ENCODE peak calls at places on chromosomes 12 and 14, in four cellular contexts. K is colonic mucosa, U is left ventricle myocardium inferior, T is IMR-90. I is an unnamed sample.

GRCh38 chr12:100741084-100741711 is 53.4 kb upstream of the ANO4 start:
- DNase-seq in K (peak), U (no peak), T (peak), I (no peak)

GRCh38 chr14:90455100-90455571 is 58.3 kb downstream of the CALM1 start:
- DNase-seq in K (no peak), U (no peak), T (no peak), I (no peak)

GRCh38 chr12:122090759-122091535 is 12.4 kb downstream of the MLXIP start:
- DNase-seq in K (peak), U (no peak), T (peak), I (no peak)

GRCh38 chr12:13383379-13383778 is 186.9 kb downstream of the EMP1 start:
- DNase-seq in K (peak), U (no peak), T (no peak), I (no peak)

GRCh38 chr12:13278249-13278787 is 81.8 kb downstream of the EMP1 start:
- DNase-seq in K (peak), U (peak), T (peak), I (peak)

GRCh38 chr12:3644103-3644502 is 108.8 kb downstream of the CRACR2A start:
- DNase-seq in K (no peak), U (no peak), T (no peak), I (no peak)

GRCh38 chr14:35122696-35123387 is 490 bp downstream of the PRORP start:
- DNase-seq in K (no peak), U (no peak), T (peak), I (no peak)

GRCh38 chr12:22729898-22730443 is 105.0 kb downstream of the ETNK1 start:
- DNase-seq in K (no peak), U (no peak), T (peak), I (no peak)

GRCh38 chr14:92040431-92041040 is 677 bp upstream of the TRIP11 start:
- DNase-seq in K (peak), U (no peak), T (peak), I (no peak)

GRCh38 chr12:53703746-53704145 is 23.5 kb downstream of the CALCOCO1 start:
- DNase-seq in K (no peak), U (no peak), T (peak), I (no peak)

GRCh38 chr14:79661762-79662161 is 549.5 kb downstream of the DIO2 start:
- DNase-seq in K (no peak), U (no peak), T (peak), I (no peak)

GRCh38 chr12:123634142-123634561 is 523 bp downstream of the GTF2H3 start:
- DNase-seq in K (peak), U (no peak), T (no peak), I (no peak)

GRCh38 chr14:100842799-100843198 is 16.9 kb downstream of the MEG3 start:
- DNase-seq in K (no peak), U (no peak), T (peak), I (no peak)

GRCh38 chr14:34699873-34700621 is 14.3 kb downstream of the CFL2 start:
- DNase-seq in K (no peak), U (no peak), T (peak), I (no peak)

GRCh38 chr12:31259136-31259881 is 66.6 kb downstream of the SINHCAF start:
- DNase-seq in K (no peak), U (no peak), T (no peak), I (no peak)

GRCh38 chr12:49878021-49878420 is 25.7 kb downstream of the FAIM2 start:
- DNase-seq in K (no peak), U (no peak), T (no peak), I (no peak)

GRCh38 chr12:27014859-27015729 is 910 bp upstream of the TM7SF3 start:
- DNase-seq in K (peak), U (no peak), T (no peak), I (no peak)

GRCh38 chr12:1185460-1186182 is 194.6 kb downstream of the ERC1 start:
- DNase-seq in K (no peak), U (no peak), T (no peak), I (no peak)

GRCh38 chr12:56257491-56258067 is 605 bp downstream of the ANKRD52 start:
- DNase-seq in K (peak), U (no peak), T (peak), I (no peak)

GRCh38 chr12:93113317-93114006 is 184.4 kb upstream of the EEA1 start:
- DNase-seq in K (no peak), U (peak), T (no peak), I (no peak)

GRCh38 chr14:77230914-77231313 is 40.1 kb downstream of the NGB start:
- DNase-seq in K (no peak), U (no peak), T (no peak), I (no peak)

GRCh38 chr12:47188576-47189441 is 109.0 kb upstream of the AMIGO2 start:
- DNase-seq in K (no peak), U (no peak), T (peak), I (no peak)

GRCh38 chr12:3045989-3046388 is 31.2 kb upstream of the TSPAN9 start:
- DNase-seq in K (no peak), U (no peak), T (no peak), I (no peak)

GRCh38 chr12:93857279-93857894 is 180.2 kb downstream of the CRADD start:
- DNase-seq in K (no peak), U (no peak), T (peak), I (no peak)

GRCh38 chr14:49240383-49240782 is 345.8 kb downstream of the RPS29 start:
- DNase-seq in K (no peak), U (no peak), T (no peak), I (no peak)

GRCh38 chr14:102717211-102717610 is 60.0 kb upstream of the TRAF3 start:
- DNase-seq in K (no peak), U (no peak), T (no peak), I (no peak)

GRCh38 chr12:10960260-10960659 is 21.2 kb upstream of the TAS2R14 start:
- DNase-seq in K (no peak), U (no peak), T (no peak), I (no peak)

GRCh38 chr12:11967356-11968040 is 103.2 kb upstream of the BCL2L14 start:
- DNase-seq in K (no peak), U (no peak), T (no peak), I (no peak)

DNA sequence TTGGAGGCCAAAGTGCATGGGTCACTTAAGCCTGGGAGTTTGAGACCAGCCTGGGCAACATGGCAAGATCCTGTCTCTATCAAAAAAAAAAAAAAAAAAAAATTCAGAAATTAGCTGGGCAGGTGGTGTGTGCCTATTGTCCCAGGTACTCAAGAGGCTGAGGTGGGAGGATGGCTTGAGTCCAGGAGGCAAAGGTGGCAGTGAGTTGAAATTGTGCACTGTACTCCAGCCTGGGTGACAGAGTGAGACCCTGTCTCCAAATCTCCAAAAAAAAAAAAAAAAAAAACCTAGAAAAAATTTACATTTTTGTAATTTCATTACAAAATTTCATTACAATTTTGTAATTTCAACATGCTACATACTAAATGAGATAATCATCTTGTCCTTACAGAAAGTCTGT is 42.7 kb downstream of the SYNE2 start:
- DNase-seq in K (no peak), U (no peak), T (no peak), I (no peak)
- H3K27ac ChIP-seq in K (no peak), U (peak), T (no peak), I (no peak)

GRCh38 chr12:95150501-95150900 is 66.8 kb downstream of the FGD6 start:
- DNase-seq in K (no peak), U (no peak), T (no peak), I (no peak)

GRCh38 chr12:95151821-95152220 is 65.4 kb downstream of the FGD6 start:
- DNase-seq in K (no peak), U (no peak), T (no peak), I (no peak)

GRCh38 chr12:95146767-95147166 is 70.5 kb downstream of the FGD6 start:
- DNase-seq in K (no peak), U (no peak), T (no peak), I (no peak)

GRCh38 chr12:95147836-95148235 is 69.4 kb downstream of the FGD6 start:
- DNase-seq in K (no peak), U (no peak), T (no peak), I (no peak)

DNA sequence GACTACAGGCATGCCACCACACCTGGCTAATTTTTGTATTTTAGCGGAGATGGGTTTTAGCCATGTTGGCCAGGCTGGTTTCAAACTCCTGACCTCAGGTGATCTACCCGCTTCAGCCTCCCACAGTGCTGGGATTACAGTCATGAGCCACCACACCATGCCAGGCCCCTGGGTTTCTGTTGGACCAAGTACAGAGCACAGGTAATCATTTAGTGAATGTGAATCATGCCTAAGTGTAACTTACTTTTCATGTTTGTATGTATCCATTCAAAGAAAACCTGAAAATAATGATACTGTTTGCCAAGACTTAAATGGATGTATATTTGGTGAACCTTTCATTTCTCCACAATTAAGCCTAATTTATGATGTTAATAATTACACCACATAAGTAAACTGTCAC is 65.9 kb downstream of the FGD6 start:
- DNase-seq in K (no peak), U (no peak), T (no peak), I (no peak)
- H3K27ac ChIP-seq in K (no peak), U (no peak), T (no peak), I (no peak)

DNA sequence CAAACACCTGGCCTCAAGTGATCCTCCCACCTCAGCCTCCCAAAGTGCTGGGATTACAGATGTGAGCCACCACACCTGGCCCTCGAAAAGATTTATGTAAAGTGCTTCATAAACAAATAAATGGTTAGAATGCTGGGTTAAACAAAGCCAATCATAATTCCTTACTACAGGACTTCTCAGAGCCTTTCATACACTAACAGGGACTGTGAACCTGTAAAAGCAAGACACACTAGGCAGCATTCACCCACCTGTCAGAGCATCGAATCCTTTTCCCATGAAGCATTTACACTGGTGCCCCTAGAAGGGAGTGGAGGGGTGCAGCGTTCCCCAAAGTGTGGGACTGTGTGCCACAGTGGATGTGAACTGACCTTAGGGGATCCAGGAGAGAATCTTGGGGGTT is 29.5 kb downstream of the TRPV4 start:
- DNase-seq in K (no peak), U (no peak), T (no peak), I (no peak)
- H3K27ac ChIP-seq in K (no peak), U (no peak), T (no peak), I (no peak)

DNA sequence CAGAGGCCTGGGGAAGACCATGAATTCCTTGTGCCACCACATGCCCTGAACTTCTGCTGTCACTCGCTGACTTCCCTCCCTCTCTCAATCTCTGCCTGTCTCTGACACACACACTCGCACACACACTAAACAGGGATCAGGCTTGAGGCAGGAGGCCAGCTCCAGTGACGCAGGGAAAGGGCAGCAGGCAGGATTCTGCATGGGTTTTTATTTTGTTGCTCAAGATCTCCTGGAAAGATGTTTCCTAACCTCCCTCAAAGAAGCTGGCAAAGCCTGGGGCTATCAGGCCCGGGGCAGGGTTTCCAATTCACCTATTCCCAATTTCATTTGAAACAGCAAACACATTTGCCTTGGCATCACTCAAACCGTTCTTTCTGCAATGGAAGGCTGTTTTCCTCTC is 27.7 kb upstream of the PEX5 start:
- DNase-seq in K (no peak), U (no peak), T (peak), I (no peak)
- H3K27ac ChIP-seq in K (no peak), U (no peak), T (no peak), I (no peak)

GRCh38 chr12:108729612-108730336 is 1.5 kb downstream of the CORO1C start:
- DNase-seq in K (no peak), U (no peak), T (no peak), I (no peak)

GRCh38 chr12:108731105-108731865 is at the start of gene CORO1C:
- DNase-seq in K (peak), U (peak), T (peak), I (peak)

GRCh38 chr12:108730337-108731104 is 797 bp downstream of the CORO1C start:
- DNase-seq in K (peak), U (peak), T (peak), I (peak)

GRCh38 chr12:108728820-108729611 is 2.3 kb downstream of the CORO1C start:
- DNase-seq in K (no peak), U (no peak), T (peak), I (no peak)

DNA sequence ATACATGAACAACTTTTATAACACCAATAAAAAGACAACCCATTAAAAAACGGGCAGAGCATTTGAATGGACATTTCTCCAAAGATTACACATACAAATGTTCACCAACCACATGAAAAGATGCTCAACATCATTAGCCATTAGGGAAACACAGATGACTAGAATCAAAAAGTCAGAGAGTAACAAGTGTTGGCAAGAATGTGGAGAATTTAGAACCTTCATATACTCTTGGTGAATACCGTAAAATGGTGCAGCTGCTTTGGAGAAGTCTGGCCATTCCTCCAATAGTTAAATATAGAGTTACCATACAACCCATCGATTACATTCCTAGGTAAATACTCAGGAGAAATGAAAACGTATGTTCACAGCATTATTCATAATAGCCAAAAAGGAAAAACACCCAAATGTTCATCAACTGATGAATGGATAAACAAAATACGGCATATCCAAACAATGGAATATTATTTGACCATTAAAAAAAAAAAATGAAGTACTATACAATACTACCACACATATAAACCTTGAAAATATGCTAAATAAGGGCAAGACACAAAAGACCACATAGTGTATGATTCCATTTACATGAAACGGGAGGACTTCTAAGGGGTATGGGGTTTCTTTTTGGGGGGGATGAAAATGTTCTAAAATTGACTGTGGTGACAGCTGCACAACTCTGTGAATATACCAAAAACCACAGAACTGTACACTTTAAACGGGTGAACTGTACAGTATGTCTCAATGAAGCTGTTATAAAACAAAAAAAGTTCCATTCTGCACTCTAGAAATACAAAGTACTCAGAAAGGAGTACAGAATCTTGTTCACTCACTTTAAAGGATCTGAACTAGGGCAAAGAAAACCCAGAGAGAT is 3.2 kb downstream of the CORO1C start:
- DNase-seq in K (no peak), U (no peak), T (no peak), I (no peak)
- H3K27ac ChIP-seq in K (no peak), U (peak), T (peak), I (peak)

I was measured in psoas muscle.